ENCODE peak calls at places on chromosomes 16 and 17, in five cellular contexts. D, X, L, Y and T are unnamed samples.

GRCh38 chr16:78984887-78985464 is 615.6 kb downstream of the MAF start:
- DNase-seq in D (no peak), X (peak; percentile 53), L (no peak), Y (no peak), T (no peak)

GRCh38 chr17:38914741-38915638 is 10.4 kb upstream of the LASP1NB start:
- DNase-seq in D (peak; percentile 74), X (peak; percentile 45), L (no peak), Y (no peak), T (no peak)

GRCh38 chr17:76124582-76125390 is 16.3 kb downstream of the FOXJ1 start:
- DNase-seq in D (peak; percentile 84), X (peak; percentile 12), L (peak; percentile 43), Y (no peak), T (no peak)

GRCh38 chr17:75808905-75809621 is 24.5 kb downstream of the UNK start:
- DNase-seq in D (peak; percentile 29), X (no peak), L (no peak), Y (no peak), T (no peak)

GRCh38 chr16:86609115-86609514 is 30.8 kb downstream of the FOXL1 start:
- DNase-seq in D (no peak), X (no peak), L (no peak), Y (no peak), T (no peak)

GRCh38 chr16:48635199-48635718 is 25.3 kb upstream of the N4BP1 start:
- DNase-seq in D (no peak), X (no peak), L (no peak), Y (no peak), T (peak; percentile 11)

GRCh38 chr17:40763752-40764151 is 8.2 kb downstream of the KRT26 start:
- DNase-seq in D (no peak), X (no peak), L (no peak), Y (no peak), T (no peak)

GRCh38 chr17:31674717-31675349 is 184.2 kb downstream of the COPRS start:
- DNase-seq in D (no peak), X (no peak), L (no peak), Y (no peak), T (no peak)

GRCh38 chr17:66353937-66354401 is 51.6 kb downstream of the PRKCA start:
- DNase-seq in D (no peak), X (no peak), L (no peak), Y (no peak), T (no peak)

GRCh38 chr16:84879569-84880487 is 60.0 kb downstream of the CRISPLD2 start:
- DNase-seq in D (no peak), X (peak; percentile 52), L (no peak), Y (peak; percentile 38), T (no peak)

GRCh38 chr17:1056761-1057160 is 59.8 kb downstream of the TIMM22 start:
- DNase-seq in D (no peak), X (no peak), L (no peak), Y (no peak), T (no peak)

DNA sequence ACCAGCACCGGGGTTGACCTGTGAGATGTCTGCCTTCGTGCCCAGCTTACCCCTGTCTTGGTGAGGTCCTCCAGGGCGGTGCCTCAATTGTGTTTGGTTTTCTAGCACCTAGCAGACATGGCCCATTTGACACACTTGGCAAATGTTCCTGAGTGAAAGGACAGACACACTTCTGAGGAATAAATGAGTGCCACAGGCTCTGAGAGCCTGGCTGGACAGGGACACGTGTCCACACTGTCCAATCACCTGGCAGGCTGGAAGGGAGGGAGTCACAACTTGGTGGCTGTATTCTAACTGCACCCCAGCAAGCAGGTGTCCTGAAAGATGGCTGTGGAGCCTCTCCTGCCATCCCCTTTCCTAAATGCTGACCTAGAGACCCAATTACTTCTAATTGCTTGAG is 7.4 kb downstream of the MAP3K14 start:
- DNase-seq in D (no peak), X (no peak), L (no peak), Y (no peak), T (no peak)
- H3K79me2 ChIP-seq in D (peaks cover 6% of the 10 kb centered on the region), X (peaks cover 73% of the 10 kb centered on the region), L (peaks cover 86% of the 10 kb centered on the region), Y (peaks cover 100% of the 10 kb centered on the region), T (peaks cover 54% of the 10 kb centered on the region)

GRCh38 chr17:14061666-14062560 is 7.4 kb upstream of the COX10 start:
- DNase-seq in D (no peak), X (peak; percentile 26), L (no peak), Y (no peak), T (no peak)
- H3K79me2 ChIP-seq in D (no peaks in the 10 kb centered on the region), X (peaks cover 13% of the 10 kb centered on the region), L (peaks cover under 1% of the 10 kb centered on the region), Y (peaks cover 45% of the 10 kb centered on the region), T (no peaks in the 10 kb centered on the region)

GRCh38 chr16:88456356-88457292 is 3.5 kb downstream of the ZFPM1 start:
- DNase-seq in D (no peak), X (no peak), L (peak; percentile 49), Y (no peak), T (no peak)
- H3K79me2 ChIP-seq in D (no peaks in the 10 kb centered on the region), X (peaks cover 76% of the 10 kb centered on the region), L (peaks cover 11% of the 10 kb centered on the region), Y (peaks cover 70% of the 10 kb centered on the region), T (no peaks in the 10 kb centered on the region)

GRCh38 chr17:59712856-59713255 is 5.4 kb downstream of the VMP1 start:
- DNase-seq in D (no peak), X (no peak), L (no peak), Y (no peak), T (no peak)

GRCh38 chr17:59716427-59716826 is 9.0 kb downstream of the VMP1 start:
- DNase-seq in D (no peak), X (no peak), L (no peak), Y (no peak), T (no peak)

GRCh38 chr17:59707971-59708425 is 544 bp downstream of the VMP1 start:
- DNase-seq in D (no peak), X (peak; percentile 29), L (peak; percentile 16), Y (no peak), T (no peak)

GRCh38 chr17:59714255-59714654 is 6.8 kb downstream of the VMP1 start:
- DNase-seq in D (no peak), X (no peak), L (no peak), Y (no peak), T (no peak)

DNA sequence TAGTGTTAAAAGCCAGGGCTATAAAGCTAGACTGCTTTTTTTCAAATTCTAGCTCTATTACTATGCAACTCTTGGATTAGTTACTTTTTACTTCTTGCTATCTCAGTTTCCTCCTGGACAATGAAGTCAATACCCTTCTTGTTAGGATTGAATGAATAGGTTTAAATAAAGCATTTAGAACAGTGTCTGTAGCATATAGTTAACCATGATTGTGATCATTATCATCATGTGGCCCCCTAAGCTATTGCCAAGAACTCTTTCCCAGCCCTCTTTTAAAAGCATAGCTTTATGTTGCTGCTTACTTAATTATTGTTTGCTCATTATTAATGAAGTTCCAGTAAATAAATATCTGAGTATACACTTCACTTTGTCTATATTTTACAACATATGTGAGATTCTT is 4.5 kb downstream of the VMP1 start:
- DNase-seq in D (no peak), X (no peak), L (no peak), Y (no peak), T (no peak)
- H3K79me2 ChIP-seq in D (peaks cover 14% of the 10 kb centered on the region), X (peaks cover 92% of the 10 kb centered on the region), L (peaks cover 80% of the 10 kb centered on the region), Y (peaks cover 99% of the 10 kb centered on the region), T (peaks cover 4% of the 10 kb centered on the region)

GRCh38 chr16:55737318-55737717 is 81.5 kb downstream of the SLC6A2 start:
- DNase-seq in D (no peak), X (no peak), L (no peak), Y (no peak), T (no peak)
- H3K79me2 ChIP-seq in D (no peaks in the 10 kb centered on the region), X (no peaks in the 10 kb centered on the region), L (no peaks in the 10 kb centered on the region), Y (no peaks in the 10 kb centered on the region), T (no peaks in the 10 kb centered on the region)

GRCh38 chr17:34726536-34727384 is 147.4 kb downstream of the TMEM132E start:
- DNase-seq in D (peak; percentile 23), X (no peak), L (no peak), Y (no peak), T (no peak)
- H3K79me2 ChIP-seq in D (no peaks in the 10 kb centered on the region), X (no peaks in the 10 kb centered on the region), L (no peaks in the 10 kb centered on the region), Y (no peaks in the 10 kb centered on the region), T (no peaks in the 10 kb centered on the region)

DNA sequence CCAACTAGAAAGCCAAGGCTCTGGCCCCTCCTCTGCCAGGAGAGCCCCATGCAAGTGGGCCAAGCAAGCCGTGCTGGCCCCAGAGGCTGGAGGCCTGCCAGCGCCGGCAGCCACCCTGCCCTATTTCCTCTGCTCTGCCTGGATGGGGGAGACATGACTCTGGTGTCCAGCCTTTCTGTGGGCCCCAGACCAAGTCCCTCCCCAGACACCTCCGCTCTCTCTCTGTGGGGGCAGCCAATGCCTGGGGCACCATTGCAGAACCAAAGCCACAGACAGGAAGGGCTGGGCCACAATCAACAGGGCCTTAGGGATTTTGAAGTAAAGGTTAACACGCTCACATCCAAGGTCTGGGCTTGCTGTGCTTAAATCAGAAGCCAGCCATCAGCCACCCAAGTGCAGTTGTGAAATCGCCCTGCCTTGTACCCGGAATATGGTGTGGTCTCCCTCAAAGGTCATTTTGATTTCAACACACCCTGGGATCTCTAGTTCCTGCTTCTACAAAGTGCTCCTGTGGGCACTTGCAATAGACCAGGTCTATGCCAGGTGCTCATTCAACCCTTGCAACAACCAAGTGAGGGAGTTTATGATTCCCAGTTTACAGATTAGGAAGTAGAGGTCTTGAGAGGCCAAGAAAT is 63.5 kb upstream of the TEX2 start:
- DNase-seq in D (no peak), X (no peak), L (no peak), Y (no peak), T (no peak)
- H3K79me2 ChIP-seq in D (no peaks in the 10 kb centered on the region), X (no peaks in the 10 kb centered on the region), L (no peaks in the 10 kb centered on the region), Y (no peaks in the 10 kb centered on the region), T (no peaks in the 10 kb centered on the region)